ENCODE peak calls at places on chromosomes 16 and 17, in six cellular contexts. C is body of pancreas, M is A673, I is adipocyte, Z is stomach, V is GM12878. T is an unnamed sample. For H3K4me1, the result is how much of the 10 kb centered on the place peaks cover.

GRCh38 chr17:4948997-4949320 is 629 bp upstream of the PFN1 start:
- DNase-seq in C (peak), M (peak), I (peak), Z (peak), V (no peak), T (peak)

GRCh38 chr17:80455328-80455710 is 21.1 kb downstream of the NPTX1 start:
- DNase-seq in C (no peak), M (no peak), I (peak), Z (peak), V (no peak), T (no peak)

GRCh38 chr16:51870460-51870859 is 676.5 kb downstream of the TOX3 start:
- DNase-seq in C (no peak), M (no peak), I (no peak), Z (no peak), V (no peak), T (no peak)

GRCh38 chr16:68396481-68396880 is 51.8 kb downstream of the SMPD3 start:
- DNase-seq in C (peak), M (peak), I (peak), Z (peak), V (no peak), T (peak)

GRCh38 chr17:35245196-35245486 is 2.3 kb downstream of the SLFN5 start:
- DNase-seq in C (no peak), M (peak), I (peak), Z (no peak), V (no peak), T (no peak)

GRCh38 chr16:15434425-15435215 is at the start of gene BMERB1:
- DNase-seq in C (peak), M (peak), I (peak), Z (peak), V (no peak), T (peak)

GRCh38 chr16:89921699-89922476 is 1.3 kb upstream of the TUBB3 start:
- DNase-seq in C (no peak), M (peak), I (peak), Z (peak), V (no peak), T (peak)

GRCh38 chr16:75092777-75093176 is 23.8 kb downstream of the LDHD start:
- DNase-seq in C (no peak), M (no peak), I (no peak), Z (peak), V (no peak), T (no peak)

GRCh38 chr16:60091479-60091878 is 1357.4 kb upstream of the GOT2 start:
- DNase-seq in C (no peak), M (peak), I (no peak), Z (no peak), V (no peak), T (no peak)

GRCh38 chr17:80377798-80378197 is 37.2 kb upstream of the ENDOV start:
- DNase-seq in C (no peak), M (no peak), I (no peak), Z (no peak), V (no peak), T (no peak)

GRCh38 chr17:33968350-33969044 is 286.6 kb upstream of the CCL2 start:
- DNase-seq in C (no peak), M (no peak), I (no peak), Z (no peak), V (peak), T (no peak)

GRCh38 chr16:88469615-88470395 is 16.7 kb downstream of the ZFPM1 start:
- DNase-seq in C (no peak), M (no peak), I (no peak), Z (no peak), V (no peak), T (no peak)

GRCh38 chr16:88617268-88618031 is 20.9 kb upstream of the IL17C start:
- DNase-seq in C (no peak), M (no peak), I (no peak), Z (no peak), V (no peak), T (no peak)

GRCh38 chr17:35903451-35903850 is 23.3 kb upstream of the CCL5 start:
- DNase-seq in C (no peak), M (no peak), I (no peak), Z (no peak), V (no peak), T (no peak)

GRCh38 chr16:81551141-81551808 is 106.7 kb downstream of the CMIP start:
- DNase-seq in C (no peak), M (peak), I (peak), Z (no peak), V (peak), T (no peak)

GRCh38 chr17:20059728-20060188 is 50.6 kb downstream of the SPECC1 start:
- DNase-seq in C (no peak), M (no peak), I (peak), Z (no peak), V (peak), T (no peak)

GRCh38 chr16:20064520-20064919 is 9.2 kb downstream of the GPR139 start:
- DNase-seq in C (no peak), M (no peak), I (no peak), Z (no peak), V (no peak), T (no peak)

DNA sequence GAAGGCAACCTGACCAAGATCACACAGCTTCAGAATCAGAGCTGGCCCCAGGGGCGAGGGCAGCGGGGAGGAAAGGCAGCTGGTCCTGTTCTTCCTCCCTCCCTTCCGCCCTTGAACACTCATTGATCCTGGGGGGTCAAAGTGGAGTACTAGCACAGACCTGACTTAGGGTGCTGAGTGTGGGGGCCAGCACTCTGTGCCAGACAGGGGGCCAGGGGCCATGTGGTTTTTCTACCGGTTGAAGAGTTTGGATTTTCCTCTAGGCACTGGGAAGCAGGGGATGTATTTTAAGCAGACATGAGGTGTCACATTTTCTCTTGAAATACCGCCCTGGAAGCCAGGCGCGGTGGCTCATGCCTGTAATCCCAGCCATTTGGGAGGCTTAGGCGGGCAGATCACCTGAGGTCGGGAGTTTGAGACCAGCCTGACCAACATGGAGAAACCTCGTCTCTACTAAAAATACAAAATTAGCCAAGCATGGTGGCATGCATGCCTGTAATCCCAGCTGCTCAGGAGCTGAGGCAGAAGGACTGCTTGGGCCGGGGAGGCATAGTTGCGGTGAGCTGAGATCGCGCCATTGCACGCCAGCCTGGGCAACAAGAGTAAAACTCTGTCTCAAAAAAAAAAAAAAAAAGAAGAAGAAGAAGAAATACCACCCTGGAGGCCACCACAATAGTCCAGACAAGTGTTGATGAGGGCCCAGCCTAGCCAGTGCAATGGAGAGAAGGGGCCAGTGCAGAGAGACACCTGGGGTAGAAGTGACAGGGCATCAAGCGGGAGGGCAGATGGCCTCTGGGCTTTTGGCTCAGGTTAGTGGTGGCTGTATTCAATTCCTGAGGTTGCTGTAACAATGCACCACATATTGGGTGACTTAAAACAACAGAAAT is 15.3 kb downstream of the OSBPL7 start:
- DNase-seq in C (no peak), M (no peak), I (no peak), Z (peak), V (no peak), T (no peak)
- H3K4me1 ChIP-seq in C (under half), M (under half), I (under half), Z (under half), V (under half), T (under half)

GRCh38 chr17:17691468-17692263 is 10.4 kb downstream of the RAI1 start:
- DNase-seq in C (no peak), M (peak), I (no peak), Z (peak), V (peak), T (no peak)

GRCh38 chr17:17693253-17693954 is 12.1 kb downstream of the RAI1 start:
- DNase-seq in C (peak), M (peak), I (no peak), Z (peak), V (no peak), T (peak)

GRCh38 chr17:17694229-17695081 is 13.2 kb downstream of the RAI1 start:
- DNase-seq in C (peak), M (peak), I (peak), Z (peak), V (no peak), T (peak)

GRCh38 chr17:17693955-17694228 is 12.6 kb downstream of the RAI1 start:
- DNase-seq in C (no peak), M (no peak), I (no peak), Z (no peak), V (no peak), T (no peak)

DNA sequence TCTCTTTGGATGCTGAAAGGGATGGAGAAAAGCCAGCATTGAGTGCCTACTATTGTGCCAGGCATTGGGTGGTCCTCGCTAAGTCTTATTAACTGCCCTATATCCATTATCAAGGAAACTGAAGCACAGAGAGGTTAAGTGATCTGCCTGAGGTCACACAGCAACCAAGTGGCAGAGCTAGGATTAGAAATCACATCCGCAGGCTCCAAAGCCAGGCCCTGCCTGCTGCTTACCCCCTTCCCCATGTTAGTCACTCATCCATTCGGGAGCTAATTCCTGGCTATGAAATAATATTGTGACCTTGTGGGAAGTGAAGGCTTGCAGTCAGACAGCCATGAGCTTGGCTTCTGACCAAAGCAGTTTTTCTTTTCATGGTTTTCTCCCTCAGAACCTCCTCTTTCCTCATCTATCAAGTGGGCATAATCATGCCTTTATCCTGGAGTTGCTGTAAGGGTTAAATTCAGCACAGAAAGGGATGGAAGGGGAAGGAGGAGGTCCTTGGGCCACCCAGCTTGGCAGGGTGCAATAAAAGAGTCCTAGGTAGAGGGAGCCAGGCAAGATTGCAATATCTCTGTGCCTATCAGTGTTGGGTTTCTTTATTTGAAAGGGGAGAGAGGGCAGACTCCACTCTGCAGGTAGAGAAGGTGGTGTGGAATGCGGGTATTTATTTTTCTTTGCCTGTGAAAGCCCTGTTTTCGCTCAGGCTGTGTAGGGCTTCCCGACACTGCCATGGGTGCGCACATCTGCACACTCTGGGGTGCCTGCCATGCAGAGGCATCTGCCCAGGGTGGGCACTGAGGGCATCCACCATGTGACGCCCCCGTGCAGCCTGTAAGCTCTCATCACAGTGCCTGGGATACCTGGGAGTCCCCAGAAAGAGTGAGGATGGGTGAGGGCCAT is 11.3 kb downstream of the RAI1 start:
- DNase-seq in C (no peak), M (peak), I (no peak), Z (no peak), V (no peak), T (no peak)
- H3K4me1 ChIP-seq in C (half or more), M (half or more), I (half or more), Z (half or more), V (under half), T (under half)

GRCh38 chr16:63496282-63496681 is 1460.0 kb upstream of the CDH8 start:
- DNase-seq in C (no peak), M (no peak), I (no peak), Z (no peak), V (no peak), T (no peak)
- H3K4me1 ChIP-seq in C (under half), M (under half), I (under half), Z (under half), V (under half), T (under half)

GRCh38 chr16:77273-77806 is 685 bp upstream of the MPG start:
- DNase-seq in C (no peak), M (peak), I (peak), Z (peak), V (no peak), T (peak)

GRCh38 chr16:77807-78443 is at the start of gene MPG:
- DNase-seq in C (peak), M (peak), I (peak), Z (peak), V (no peak), T (peak)

GRCh38 chr16:76535-77272 is 1.3 kb upstream of the MPG start:
- DNase-seq in C (no peak), M (peak), I (peak), Z (peak), V (no peak), T (peak)

GRCh38 chr16:78444-79145 is 570 bp downstream of the MPG start:
- DNase-seq in C (peak), M (no peak), I (peak), Z (no peak), V (no peak), T (no peak)

DNA sequence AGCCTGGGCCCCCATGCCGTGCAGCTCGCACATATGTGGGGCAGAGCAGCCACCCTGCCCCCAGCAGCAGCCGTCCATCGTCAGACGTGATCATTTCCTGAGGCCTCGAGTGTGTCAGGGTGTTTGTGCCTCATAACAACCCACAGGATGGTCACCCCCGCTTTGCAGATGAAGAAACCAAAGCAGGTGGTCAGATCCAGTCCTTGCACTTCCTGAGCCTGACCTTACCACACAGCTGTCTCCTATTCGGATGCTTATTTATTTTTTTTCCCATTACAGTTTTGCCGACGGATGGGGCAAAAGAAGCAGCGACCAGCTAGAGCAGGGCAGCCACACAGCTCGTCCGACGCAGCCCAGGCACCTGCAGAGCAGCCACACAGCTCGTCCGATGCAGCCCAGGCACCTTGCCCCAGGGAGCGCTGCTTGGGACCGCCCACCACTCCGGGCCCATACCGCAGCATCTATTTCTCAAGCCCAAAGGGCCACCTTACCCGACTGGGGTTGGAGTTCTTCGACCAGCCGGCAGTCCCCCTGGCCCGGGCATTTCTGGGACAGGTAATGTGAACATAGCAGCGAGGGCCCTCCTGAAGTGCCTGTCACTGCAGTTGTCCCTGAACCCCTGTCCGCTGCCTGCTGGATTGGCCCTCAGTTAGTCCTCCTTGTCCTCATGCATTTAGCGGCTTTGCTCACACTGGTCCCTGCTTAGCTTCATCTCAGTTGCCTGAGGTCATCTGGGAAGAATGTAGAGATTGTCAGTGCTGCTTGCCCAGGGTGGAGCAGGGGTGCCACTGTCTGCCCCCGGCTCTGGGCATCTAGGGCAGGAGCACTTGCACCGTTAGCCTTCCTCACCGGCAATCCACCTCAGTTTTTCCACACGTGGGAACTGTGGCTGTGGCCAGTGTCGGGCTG is 1.4 kb downstream of the MPG start:
- DNase-seq in C (no peak), M (no peak), I (no peak), Z (no peak), V (no peak), T (no peak)
- H3K4me1 ChIP-seq in C (under half), M (under half), I (half or more), Z (half or more), V (under half), T (under half)

GRCh38 chr17:57915980-57916757 is 39.0 kb downstream of the CUEDC1 start:
- DNase-seq in C (no peak), M (no peak), I (no peak), Z (no peak), V (no peak), T (no peak)
- H3K4me1 ChIP-seq in C (half or more), M (under half), I (half or more), Z (half or more), V (under half), T (under half)

DNA sequence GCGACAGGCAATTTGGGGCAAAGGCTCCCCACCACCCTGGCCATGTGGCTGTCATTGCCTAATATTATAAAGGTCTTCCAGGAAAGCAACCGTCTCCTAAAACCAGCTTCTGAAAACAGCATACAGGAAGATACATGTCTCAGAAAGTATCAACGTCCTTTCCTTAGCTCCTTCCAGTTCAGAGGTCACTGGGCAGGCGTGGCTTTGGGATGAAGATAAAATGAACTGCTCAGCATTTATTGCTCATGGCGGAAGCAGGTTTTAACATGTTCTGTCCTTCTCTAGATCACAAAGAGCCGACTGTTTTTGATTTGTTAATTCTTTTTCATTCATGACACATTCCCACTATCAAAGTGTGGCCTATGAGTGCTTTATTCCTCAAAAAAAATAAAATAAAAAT is 8.0 kb downstream of the CFAP20 start:
- DNase-seq in C (no peak), M (no peak), I (no peak), Z (no peak), V (no peak), T (no peak)
- H3K4me1 ChIP-seq in C (half or more), M (half or more), I (half or more), Z (half or more), V (under half), T (under half)

DNA sequence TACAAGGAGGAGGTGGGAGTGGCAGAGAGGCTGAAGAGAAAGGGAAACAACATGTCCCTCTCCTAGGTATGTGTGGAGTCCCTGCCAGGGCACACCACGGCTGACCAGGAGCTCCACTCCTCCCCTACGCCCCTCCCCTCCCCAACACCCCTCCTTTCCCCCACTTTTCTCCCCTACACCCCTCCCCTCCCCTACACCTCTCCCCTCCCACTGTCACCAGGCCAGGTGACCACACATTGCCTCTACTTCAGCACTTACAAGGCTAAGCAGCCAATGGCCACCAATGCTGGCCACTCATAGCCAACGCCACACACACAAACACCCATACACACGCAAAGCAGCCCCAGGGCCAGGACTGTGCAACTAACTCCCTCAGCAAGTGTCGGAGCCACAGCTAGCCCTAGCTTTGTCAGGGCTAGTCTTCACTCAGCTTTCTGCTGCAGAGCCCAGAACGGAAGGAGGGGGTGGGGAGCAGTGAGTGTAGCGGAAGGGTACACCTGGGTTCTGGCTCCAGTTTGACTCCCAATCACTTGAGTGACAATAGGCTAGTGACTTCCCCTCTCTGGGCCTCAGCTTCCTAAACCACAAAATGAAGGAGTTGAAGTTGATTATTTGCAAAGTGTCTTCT is 8.2 kb downstream of the CAVIN1 start:
- DNase-seq in C (no peak), M (no peak), I (no peak), Z (no peak), V (no peak), T (no peak)
- H3K4me1 ChIP-seq in C (under half), M (under half), I (half or more), Z (half or more), V (under half), T (under half)

DNA sequence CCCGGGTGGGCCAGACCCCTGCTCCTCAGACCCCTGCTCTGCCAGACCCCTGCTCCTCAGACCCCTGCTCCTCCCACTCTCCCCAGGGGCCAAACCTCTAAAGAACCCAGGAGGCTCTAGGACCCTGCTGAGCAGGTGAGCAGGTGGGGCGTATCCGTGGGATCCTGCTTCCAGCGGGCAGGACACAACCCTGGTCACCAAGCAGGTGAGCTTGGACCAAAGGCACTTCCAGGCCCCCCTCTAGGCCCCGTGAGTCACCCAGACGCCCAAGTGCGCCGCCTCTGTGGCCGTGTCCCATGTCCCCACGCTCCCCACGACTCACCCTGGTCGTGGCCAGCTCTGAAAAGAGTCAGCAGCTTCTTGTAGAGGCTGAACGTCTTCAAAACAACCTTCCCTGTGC is 5.0 kb downstream of the CYBC1 start:
- DNase-seq in C (no peak), M (no peak), I (no peak), Z (no peak), V (no peak), T (no peak)
- H3K4me1 ChIP-seq in C (half or more), M (under half), I (under half), Z (under half), V (under half), T (under half)

T was measured in ovary.